ENCODE peak calls at places on chromosomes 6 and 20, in eight cellular contexts. One of them, this sample, is unnamed.
A peak's percentile ranks its signal among the peaks of the same experiment; 100 is the strongest.

GRCh38 chr6:56752009-56752408 is 109.3 kb upstream of the DST start:
- DNase-seq in dorsolateral prefrontal cortex: no peak
- DNase-seq in right lobe of liver: no peak
- DNase-seq in uterus: no peak
- DNase-seq in transverse colon: no peak
- DNase-seq in hepatocyte: no peak
- DNase-seq in body of pancreas: no peak
- DNase-seq in choroid plexus epithelial cell: peak; percentile 71
- DNase-seq in this sample: no peak

GRCh38 chr20:61436674-61437279 is 184.7 kb downstream of the CDH4 start:
- DNase-seq in dorsolateral prefrontal cortex: no peak
- DNase-seq in right lobe of liver: no peak
- DNase-seq in uterus: no peak
- DNase-seq in transverse colon: no peak
- DNase-seq in hepatocyte: no peak
- DNase-seq in body of pancreas: no peak
- DNase-seq in choroid plexus epithelial cell: peak; percentile 69
- DNase-seq in this sample: no peak

GRCh38 chr6:54916858-54917257 is 70.3 kb downstream of the FAM83B start:
- DNase-seq in dorsolateral prefrontal cortex: no peak
- DNase-seq in right lobe of liver: no peak
- DNase-seq in uterus: no peak
- DNase-seq in transverse colon: no peak
- DNase-seq in hepatocyte: peak; percentile 9
- DNase-seq in body of pancreas: no peak
- DNase-seq in choroid plexus epithelial cell: no peak
- DNase-seq in this sample: no peak

GRCh38 chr6:75201901-75202672 is 3.8 kb downstream of the COL12A1 start:
- DNase-seq in dorsolateral prefrontal cortex: no peak
- DNase-seq in right lobe of liver: no peak
- DNase-seq in uterus: peak; percentile 54
- DNase-seq in transverse colon: peak; percentile 16
- DNase-seq in hepatocyte: peak; percentile 57
- DNase-seq in body of pancreas: no peak
- DNase-seq in choroid plexus epithelial cell: peak; percentile 55
- DNase-seq in this sample: peak; percentile 68

GRCh38 chr6:69732640-69733039 is 64.2 kb downstream of the LMBRD1 start:
- DNase-seq in dorsolateral prefrontal cortex: no peak
- DNase-seq in right lobe of liver: no peak
- DNase-seq in uterus: no peak
- DNase-seq in transverse colon: no peak
- DNase-seq in hepatocyte: peak; percentile 19
- DNase-seq in body of pancreas: no peak
- DNase-seq in choroid plexus epithelial cell: peak; percentile 45
- DNase-seq in this sample: no peak

GRCh38 chr20:48818481-48818987 is 9.3 kb downstream of the PREX1 start:
- DNase-seq in dorsolateral prefrontal cortex: no peak
- DNase-seq in right lobe of liver: no peak
- DNase-seq in uterus: no peak
- DNase-seq in transverse colon: peak; percentile 26
- DNase-seq in hepatocyte: no peak
- DNase-seq in body of pancreas: no peak
- DNase-seq in choroid plexus epithelial cell: no peak
- DNase-seq in this sample: no peak

GRCh38 chr20:33005908-33006775 is 1.4 kb upstream of the BPIFB2 start:
- DNase-seq in dorsolateral prefrontal cortex: no peak
- DNase-seq in right lobe of liver: no peak
- DNase-seq in uterus: no peak
- DNase-seq in transverse colon: no peak
- DNase-seq in hepatocyte: no peak
- DNase-seq in body of pancreas: no peak
- DNase-seq in choroid plexus epithelial cell: no peak
- DNase-seq in this sample: no peak

GRCh38 chr6:108801331-108801730 is 46.9 kb upstream of the ARMC2 start:
- DNase-seq in dorsolateral prefrontal cortex: no peak
- DNase-seq in right lobe of liver: no peak
- DNase-seq in uterus: no peak
- DNase-seq in transverse colon: no peak
- DNase-seq in hepatocyte: no peak
- DNase-seq in body of pancreas: no peak
- DNase-seq in choroid plexus epithelial cell: no peak
- DNase-seq in this sample: no peak

GRCh38 chr20:12053348-12053747 is 135.7 kb downstream of the BTBD3 start:
- DNase-seq in dorsolateral prefrontal cortex: no peak
- DNase-seq in right lobe of liver: no peak
- DNase-seq in uterus: no peak
- DNase-seq in transverse colon: no peak
- DNase-seq in hepatocyte: no peak
- DNase-seq in body of pancreas: no peak
- DNase-seq in choroid plexus epithelial cell: peak; percentile 89
- DNase-seq in this sample: peak; percentile 14

GRCh38 chr6:16514249-16514648 is 247.0 kb downstream of the ATXN1 start:
- DNase-seq in dorsolateral prefrontal cortex: no peak
- DNase-seq in right lobe of liver: no peak
- DNase-seq in uterus: no peak
- DNase-seq in transverse colon: no peak
- DNase-seq in hepatocyte: peak; percentile 36
- DNase-seq in body of pancreas: no peak
- DNase-seq in choroid plexus epithelial cell: peak; percentile 88
- DNase-seq in this sample: peak; percentile 6

GRCh38 chr6:90940812-90941481 is 354.1 kb upstream of the MAP3K7 start:
- DNase-seq in dorsolateral prefrontal cortex: no peak
- DNase-seq in right lobe of liver: no peak
- DNase-seq in uterus: no peak
- DNase-seq in transverse colon: no peak
- DNase-seq in hepatocyte: peak; percentile 65
- DNase-seq in body of pancreas: no peak
- DNase-seq in choroid plexus epithelial cell: peak; percentile 83
- DNase-seq in this sample: no peak

GRCh38 chr6:72770959-72771358 is 149.1 kb downstream of the KCNQ5 start:
- DNase-seq in dorsolateral prefrontal cortex: no peak
- DNase-seq in right lobe of liver: no peak
- DNase-seq in uterus: no peak
- DNase-seq in transverse colon: no peak
- DNase-seq in hepatocyte: no peak
- DNase-seq in body of pancreas: no peak
- DNase-seq in choroid plexus epithelial cell: no peak
- DNase-seq in this sample: no peak

GRCh38 chr20:46751856-46752255 is 42.4 kb downstream of the SLC2A10 start:
- DNase-seq in dorsolateral prefrontal cortex: no peak
- DNase-seq in right lobe of liver: no peak
- DNase-seq in uterus: no peak
- DNase-seq in transverse colon: no peak
- DNase-seq in hepatocyte: no peak
- DNase-seq in body of pancreas: no peak
- DNase-seq in choroid plexus epithelial cell: no peak
- DNase-seq in this sample: no peak

GRCh38 chr6:134537146-134537555 is 219.2 kb upstream of the SGK1 start:
- DNase-seq in dorsolateral prefrontal cortex: no peak
- DNase-seq in right lobe of liver: no peak
- DNase-seq in uterus: no peak
- DNase-seq in transverse colon: no peak
- DNase-seq in hepatocyte: no peak
- DNase-seq in body of pancreas: no peak
- DNase-seq in choroid plexus epithelial cell: peak; percentile 74
- DNase-seq in this sample: no peak

GRCh38 chr6:21595265-21595950 is 1.9 kb downstream of the SOX4 start:
- DNase-seq in dorsolateral prefrontal cortex: no peak
- DNase-seq in right lobe of liver: peak; percentile 56
- DNase-seq in uterus: peak; percentile 51
- DNase-seq in transverse colon: peak; percentile 45
- DNase-seq in hepatocyte: peak; percentile 44
- DNase-seq in body of pancreas: peak; percentile 61
- DNase-seq in choroid plexus epithelial cell: peak; percentile 39
- DNase-seq in this sample: peak; percentile 64

GRCh38 chr6:76381612-76382011 is 309.1 kb upstream of the IMPG1 start:
- DNase-seq in dorsolateral prefrontal cortex: no peak
- DNase-seq in right lobe of liver: no peak
- DNase-seq in uterus: no peak
- DNase-seq in transverse colon: no peak
- DNase-seq in hepatocyte: no peak
- DNase-seq in body of pancreas: no peak
- DNase-seq in choroid plexus epithelial cell: no peak
- DNase-seq in this sample: no peak

GRCh38 chr6:138357928-138358327 is 19.8 kb upstream of the SMIM28 start:
- DNase-seq in dorsolateral prefrontal cortex: no peak
- DNase-seq in right lobe of liver: no peak
- DNase-seq in uterus: no peak
- DNase-seq in transverse colon: no peak
- DNase-seq in hepatocyte: no peak
- DNase-seq in body of pancreas: no peak
- DNase-seq in choroid plexus epithelial cell: peak; percentile 13
- DNase-seq in this sample: no peak

GRCh38 chr20:38363004-38363747 is 16.9 kb downstream of the LBP start:
- DNase-seq in dorsolateral prefrontal cortex: no peak
- DNase-seq in right lobe of liver: no peak
- DNase-seq in uterus: no peak
- DNase-seq in transverse colon: no peak
- DNase-seq in hepatocyte: no peak
- DNase-seq in body of pancreas: no peak
- DNase-seq in choroid plexus epithelial cell: no peak
- DNase-seq in this sample: no peak

GRCh38 chr6:9795880-9796279 is 619.0 kb downstream of the TFAP2A start:
- DNase-seq in dorsolateral prefrontal cortex: no peak
- DNase-seq in right lobe of liver: no peak
- DNase-seq in uterus: no peak
- DNase-seq in transverse colon: no peak
- DNase-seq in hepatocyte: no peak
- DNase-seq in body of pancreas: no peak
- DNase-seq in choroid plexus epithelial cell: peak; percentile 12
- DNase-seq in this sample: no peak

DNA sequence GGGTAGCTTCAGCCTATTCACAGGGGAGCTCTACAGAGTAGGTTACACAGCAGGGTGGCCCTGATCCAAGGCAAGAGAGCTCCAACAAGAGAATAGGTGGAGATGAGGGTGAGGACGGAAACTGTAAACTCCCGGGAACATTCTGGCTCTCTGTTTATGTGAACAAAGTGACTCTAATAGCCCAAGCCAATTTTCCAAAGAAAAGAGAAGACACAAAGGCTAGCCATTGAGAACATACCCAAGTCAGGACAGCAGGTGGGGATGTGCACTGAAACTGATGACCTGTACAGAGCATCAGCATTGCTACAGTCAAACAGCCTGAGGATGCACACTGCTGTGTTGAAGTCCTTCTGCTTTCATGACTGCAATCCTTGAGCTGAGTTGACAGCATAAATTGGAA is 136.0 kb upstream of the TOP1 start:
- DNase-seq in dorsolateral prefrontal cortex: no peak
- DNase-seq in right lobe of liver: no peak
- DNase-seq in uterus: no peak
- DNase-seq in transverse colon: no peak
- DNase-seq in hepatocyte: no peak
- DNase-seq in body of pancreas: no peak
- DNase-seq in choroid plexus epithelial cell: no peak
- DNase-seq in this sample: no peak
- TF ChIP-seq CTCF in dorsolateral prefrontal cortex: no peak
- TF ChIP-seq CTCF in right lobe of liver: no peak
- TF ChIP-seq CTCF in uterus: no peak
- TF ChIP-seq CTCF in transverse colon: no peak
- TF ChIP-seq CTCF in hepatocyte: no peak
- TF ChIP-seq CTCF in body of pancreas: no peak
- TF ChIP-seq CTCF in choroid plexus epithelial cell: peak; percentile 12
- TF ChIP-seq CTCF in this sample: no peak

GRCh38 chr20:21129861-21130260 is 4.0 kb downstream of the KIZ start:
- DNase-seq in dorsolateral prefrontal cortex: no peak
- DNase-seq in right lobe of liver: no peak
- DNase-seq in uterus: no peak
- DNase-seq in transverse colon: no peak
- DNase-seq in hepatocyte: no peak
- DNase-seq in body of pancreas: no peak
- DNase-seq in choroid plexus epithelial cell: no peak
- DNase-seq in this sample: no peak
- TF ChIP-seq CTCF in dorsolateral prefrontal cortex: peak; percentile 19
- TF ChIP-seq CTCF in right lobe of liver: no peak
- TF ChIP-seq CTCF in uterus: no peak
- TF ChIP-seq CTCF in transverse colon: no peak
- TF ChIP-seq CTCF in hepatocyte: no peak
- TF ChIP-seq CTCF in body of pancreas: no peak
- TF ChIP-seq CTCF in choroid plexus epithelial cell: no peak
- TF ChIP-seq CTCF in this sample: no peak

GRCh38 chr6:160730911-160731310 is 28.9 kb downstream of the PLG start:
- DNase-seq in dorsolateral prefrontal cortex: no peak
- DNase-seq in right lobe of liver: no peak
- DNase-seq in uterus: no peak
- DNase-seq in transverse colon: no peak
- DNase-seq in hepatocyte: no peak
- DNase-seq in body of pancreas: no peak
- DNase-seq in choroid plexus epithelial cell: no peak
- DNase-seq in this sample: peak; percentile 9
- TF ChIP-seq CTCF in dorsolateral prefrontal cortex: no peak
- TF ChIP-seq CTCF in right lobe of liver: no peak
- TF ChIP-seq CTCF in uterus: no peak
- TF ChIP-seq CTCF in transverse colon: no peak
- TF ChIP-seq CTCF in hepatocyte: no peak
- TF ChIP-seq CTCF in body of pancreas: no peak
- TF ChIP-seq CTCF in choroid plexus epithelial cell: peak; percentile 8
- TF ChIP-seq CTCF in this sample: peak; percentile 25

GRCh38 chr6:148440021-148440420 is 97.4 kb downstream of the SASH1 start:
- DNase-seq in dorsolateral prefrontal cortex: no peak
- DNase-seq in right lobe of liver: no peak
- DNase-seq in uterus: no peak
- DNase-seq in transverse colon: no peak
- DNase-seq in hepatocyte: no peak
- DNase-seq in body of pancreas: no peak
- DNase-seq in choroid plexus epithelial cell: no peak
- DNase-seq in this sample: no peak

GRCh38 chr6:148443798-148444560 is 101.3 kb downstream of the SASH1 start:
- DNase-seq in dorsolateral prefrontal cortex: no peak
- DNase-seq in right lobe of liver: no peak
- DNase-seq in uterus: no peak
- DNase-seq in transverse colon: no peak
- DNase-seq in hepatocyte: no peak
- DNase-seq in body of pancreas: no peak
- DNase-seq in choroid plexus epithelial cell: no peak
- DNase-seq in this sample: no peak

GRCh38 chr6:148441454-148441911 is 98.8 kb downstream of the SASH1 start:
- DNase-seq in dorsolateral prefrontal cortex: no peak
- DNase-seq in right lobe of liver: no peak
- DNase-seq in uterus: no peak
- DNase-seq in transverse colon: no peak
- DNase-seq in hepatocyte: peak; percentile 33
- DNase-seq in body of pancreas: no peak
- DNase-seq in choroid plexus epithelial cell: peak; percentile 67
- DNase-seq in this sample: no peak

GRCh38 chr6:148438593-148438992 is 96.0 kb downstream of the SASH1 start:
- DNase-seq in dorsolateral prefrontal cortex: no peak
- DNase-seq in right lobe of liver: no peak
- DNase-seq in uterus: peak; percentile 27
- DNase-seq in transverse colon: no peak
- DNase-seq in hepatocyte: no peak
- DNase-seq in body of pancreas: no peak
- DNase-seq in choroid plexus epithelial cell: peak; percentile 61
- DNase-seq in this sample: no peak

GRCh38 chr6:148440877-148441453 is 98.3 kb downstream of the SASH1 start:
- DNase-seq in dorsolateral prefrontal cortex: no peak
- DNase-seq in right lobe of liver: peak; percentile 66
- DNase-seq in uterus: peak; percentile 70
- DNase-seq in transverse colon: peak; percentile 30
- DNase-seq in hepatocyte: peak; percentile 72
- DNase-seq in body of pancreas: peak; percentile 54
- DNase-seq in choroid plexus epithelial cell: peak; percentile 91
- DNase-seq in this sample: peak; percentile 27
- TF ChIP-seq CTCF in dorsolateral prefrontal cortex: no peak
- TF ChIP-seq CTCF in right lobe of liver: no peak
- TF ChIP-seq CTCF in uterus: no peak
- TF ChIP-seq CTCF in transverse colon: no peak
- TF ChIP-seq CTCF in hepatocyte: no peak
- TF ChIP-seq CTCF in body of pancreas: no peak
- TF ChIP-seq CTCF in choroid plexus epithelial cell: no peak
- TF ChIP-seq CTCF in this sample: no peak